ENCODE peak calls at places on chromosomes 16 and 17, in six cellular contexts. I, G, B, A, W and Y are unnamed samples.

GRCh38 chr17:61574542-61575351 is 16.3 kb downstream of the NACA2 start:
- DNase-seq in I (peak; percentile 30), G (no peak), B (peak; percentile 16), A (peak; percentile 76), W (no peak), Y (no peak)

GRCh38 chr17:9386401-9386800 is 189.2 kb downstream of the STX8 start:
- DNase-seq in I (no peak), G (no peak), B (peak; percentile 93), A (peak; percentile 46), W (no peak), Y (no peak)

GRCh38 chr17:61397086-61397842 is 2.4 kb upstream of the TBX2 start:
- DNase-seq in I (no peak), G (no peak), B (no peak), A (peak; percentile 90), W (no peak), Y (no peak)

GRCh38 chr17:13154932-13155331 is 137.1 kb upstream of the ELAC2 start:
- DNase-seq in I (no peak), G (no peak), B (no peak), A (no peak), W (no peak), Y (no peak)

GRCh38 chr17:56598471-56598870 is 5.0 kb downstream of the NOG start:
- DNase-seq in I (no peak), G (no peak), B (no peak), A (no peak), W (no peak), Y (no peak)

GRCh38 chr17:63431939-63432804 is 13.9 kb downstream of the CYB561 start:
- DNase-seq in I (no peak), G (no peak), B (peak; percentile 49), A (peak; percentile 46), W (no peak), Y (no peak)

GRCh38 chr16:8751481-8752311 is 45.7 kb downstream of the TMEM186 start:
- DNase-seq in I (no peak), G (no peak), B (peak; percentile 13), A (peak; percentile 42), W (no peak), Y (no peak)

GRCh38 chr17:31190351-31190750 is 95.6 kb downstream of the NF1 start:
- DNase-seq in I (no peak), G (no peak), B (peak; percentile 44), A (no peak), W (no peak), Y (no peak)

GRCh38 chr17:64777413-64778101 is 115.5 kb upstream of the SMURF2 start:
- DNase-seq in I (no peak), G (peak; percentile 55), B (no peak), A (no peak), W (peak; percentile 40), Y (peak; percentile 35)

GRCh38 chr16:58000706-58001676 is at the start of gene USB1:
- DNase-seq in I (peak; percentile 75), G (peak; percentile 86), B (peak; percentile 74), A (peak; percentile 72), W (peak; percentile 96), Y (peak; percentile 75)

GRCh38 chr16:49200223-49200820 is 81.3 kb downstream of the CBLN1 start:
- DNase-seq in I (no peak), G (no peak), B (no peak), A (no peak), W (no peak), Y (no peak)

GRCh38 chr16:630815-631405 is at the start of gene WFIKKN1:
- DNase-seq in I (no peak), G (no peak), B (no peak), A (no peak), W (no peak), Y (no peak)

GRCh38 chr17:39077252-39077651 is 74.2 kb downstream of the PLXDC1 start:
- DNase-seq in I (no peak), G (no peak), B (no peak), A (no peak), W (no peak), Y (no peak)

GRCh38 chr17:11492511-11492910 is 105.8 kb upstream of the DNAH9 start:
- DNase-seq in I (no peak), G (no peak), B (no peak), A (no peak), W (no peak), Y (no peak)

GRCh38 chr17:73340093-73340596 is 28.3 kb upstream of the CDC42EP4 start:
- DNase-seq in I (no peak), G (no peak), B (no peak), A (peak; percentile 94), W (no peak), Y (no peak)

GRCh38 chr17:65175952-65176351 is 38.8 kb downstream of the RGS9 start:
- DNase-seq in I (no peak), G (no peak), B (no peak), A (no peak), W (no peak), Y (no peak)

GRCh38 chr17:15782809-15783208 is 50.7 kb downstream of the TBC1D26 start:
- DNase-seq in I (no peak), G (peak; percentile 10), B (peak; percentile 36), A (peak; percentile 55), W (no peak), Y (no peak)

GRCh38 chr17:55163408-55163807 is 101.4 kb upstream of the HLF start:
- DNase-seq in I (no peak), G (no peak), B (no peak), A (no peak), W (no peak), Y (no peak)

GRCh38 chr17:77679589-77679988 is 278.9 kb upstream of the TNRC6C start:
- DNase-seq in I (no peak), G (no peak), B (no peak), A (no peak), W (no peak), Y (no peak)

GRCh38 chr17:62109378-62109902 is 44.4 kb upstream of the MED13 start:
- DNase-seq in I (no peak), G (no peak), B (peak; percentile 36), A (peak; percentile 59), W (peak; percentile 83), Y (no peak)

GRCh38 chr17:11871773-11872172 is 125.5 kb downstream of the ZNF18 start:
- DNase-seq in I (no peak), G (no peak), B (no peak), A (no peak), W (no peak), Y (no peak)

GRCh38 chr16:50600582-50601283 is 52.5 kb downstream of the NKD1 start:
- DNase-seq in I (no peak), G (no peak), B (no peak), A (no peak), W (no peak), Y (no peak)

GRCh38 chr17:81870978-81871386 is at the start of gene ARHGDIA:
- DNase-seq in I (no peak), G (no peak), B (no peak), A (no peak), W (no peak), Y (no peak)

GRCh38 chr16:26795184-26795583 is 271.5 kb upstream of the C16orf82 start:
- DNase-seq in I (no peak), G (no peak), B (no peak), A (no peak), W (no peak), Y (no peak)

GRCh38 chr17:76408037-76408849 is 23.8 kb downstream of the SPHK1 start:
- DNase-seq in I (no peak), G (peak; percentile 46), B (peak; percentile 66), A (peak; percentile 39), W (no peak), Y (no peak)

GRCh38 chr17:66945451-66945850 is 19.1 kb upstream of the CACNG4 start:
- DNase-seq in I (no peak), G (no peak), B (no peak), A (peak; percentile 11), W (no peak), Y (no peak)